ENCODE peak calls at places on chromosome 21, in ten cellular contexts. K is fibroblast of lung, F is lower lobe of right lung, O is kidney epithelial cell, L is uterus, M is AG09319, W is astrocyte of the spinal cord, C is IMR-90, G is esophagus squamous epithelium, D is fibroblast of pulmonary artery. B is an unnamed sample.

GRCh38 chr21:28884481-28884880 is 108.2 kb downstream of the LTN1 start:
- DNase-seq in K (peak; percentile 43), F (no peak), O (no peak), L (no peak), M (no peak), W (no peak), C (peak; percentile 8), G (no peak), D (peak; percentile 19), B (no peak)

GRCh38 chr21:44609193-44609592 is 2.7 kb upstream of the KRTAP10-8 start:
- DNase-seq in K (no peak), F (no peak), O (no peak), L (no peak), M (no peak), W (no peak), C (no peak), G (no peak), D (no peak), B (no peak)

GRCh38 chr21:23986214-23986613 is 1621.1 kb downstream of the MRPL39 start:
- DNase-seq in K (no peak), F (no peak), O (no peak), L (no peak), M (no peak), W (no peak), C (no peak), G (no peak), D (no peak), B (no peak)

GRCh38 chr21:42567861-42568260 is 54.2 kb downstream of the SLC37A1 start:
- DNase-seq in K (no peak), F (peak; percentile 62), O (no peak), L (no peak), M (no peak), W (no peak), C (no peak), G (no peak), D (no peak), B (no peak)

GRCh38 chr21:33552093-33552998 is 9.5 kb downstream of the SON start:
- DNase-seq in K (no peak), F (no peak), O (no peak), L (no peak), M (no peak), W (no peak), C (peak; percentile 22), G (no peak), D (no peak), B (no peak)

GRCh38 chr21:42941696-42942085 is 16.3 kb upstream of the ERVH48-1 start:
- DNase-seq in K (no peak), F (no peak), O (no peak), L (no peak), M (no peak), W (no peak), C (no peak), G (no peak), D (no peak), B (no peak)

GRCh38 chr21:30072496-30072895 is 94.1 kb downstream of the CLDN17 start:
- DNase-seq in K (no peak), F (no peak), O (peak; percentile 5), L (no peak), M (no peak), W (peak; percentile 1), C (no peak), G (no peak), D (peak; percentile 44), B (no peak)

GRCh38 chr21:15480160-15480559 is 249.6 kb upstream of the USP25 start:
- DNase-seq in K (no peak), F (no peak), O (no peak), L (no peak), M (no peak), W (no peak), C (no peak), G (no peak), D (no peak), B (no peak)

GRCh38 chr21:15638856-15639549 is 90.8 kb upstream of the USP25 start:
- DNase-seq in K (no peak), F (peak; percentile 81), O (peak; percentile 12), L (peak; percentile 50), M (no peak), W (no peak), C (no peak), G (no peak), D (peak; percentile 56), B (no peak)

GRCh38 chr21:44702973-44703730 is 6.2 kb downstream of the KRTAP10-12 start:
- DNase-seq in K (no peak), F (no peak), O (no peak), L (no peak), M (no peak), W (no peak), C (peak; percentile 6), G (no peak), D (no peak), B (no peak)

GRCh38 chr21:16007933-16008332 is 278.2 kb downstream of the USP25 start:
- DNase-seq in K (peak; percentile 13), F (no peak), O (no peak), L (no peak), M (no peak), W (no peak), C (peak; percentile 16), G (no peak), D (no peak), B (no peak)

GRCh38 chr21:14403681-14404318 is 20.9 kb upstream of the HSPA13 start:
- DNase-seq in K (peak; percentile 58), F (no peak), O (no peak), L (no peak), M (no peak), W (peak; percentile 41), C (peak; percentile 45), G (no peak), D (peak; percentile 64), B (no peak)

GRCh38 chr21:42572906-42573495 is 59.3 kb downstream of the SLC37A1 start:
- DNase-seq in K (no peak), F (peak; percentile 31), O (no peak), L (no peak), M (no peak), W (no peak), C (no peak), G (no peak), D (no peak), B (no peak)

GRCh38 chr21:39788383-39788782 is 43.4 kb downstream of the IGSF5 start:
- DNase-seq in K (peak; percentile 26), F (peak; percentile 82), O (peak; percentile 93), L (peak; percentile 40), M (no peak), W (peak; percentile 89), C (peak; percentile 12), G (no peak), D (peak; percentile 50), B (no peak)

GRCh38 chr21:25790122-25790951 is 55.6 kb downstream of the GABPA start:
- DNase-seq in K (peak; percentile 51), F (no peak), O (peak; percentile 2), L (no peak), M (peak; percentile 12), W (peak; percentile 44), C (peak; percentile 41), G (no peak), D (peak; percentile 55), B (no peak)

GRCh38 chr21:39542736-39543135 is 70.0 kb upstream of the B3GALT5 start:
- DNase-seq in K (no peak), F (no peak), O (no peak), L (no peak), M (no peak), W (no peak), C (no peak), G (no peak), D (no peak), B (no peak)

GRCh38 chr21:31780944-31781343 is 49.0 kb upstream of the SCAF4 start:
- DNase-seq in K (no peak), F (no peak), O (no peak), L (no peak), M (no peak), W (no peak), C (no peak), G (no peak), D (no peak), B (no peak)
- TF ChIP-seq CTCF in K (no peak), F (no peak), O (no peak), L (no peak), M (no peak), W (no peak), C (no peak), G (no peak), D (no peak), B (no peak)

GRCh38 chr21:17554619-17555472 is 42.0 kb downstream of the CXADR start:
- DNase-seq in K (peak; percentile 12), F (no peak), O (no peak), L (no peak), M (no peak), W (no peak), C (peak; percentile 10), G (no peak), D (peak; percentile 12), B (no peak)
- TF ChIP-seq CTCF in K (peak; percentile 14), F (peak; percentile 21), O (peak; percentile 31), L (peak; percentile 14), M (peak; percentile 49), W (peak; percentile 32), C (peak; percentile 35), G (no peak), D (peak; percentile 17), B (no peak)

GRCh38 chr21:37383784-37384311 is 17.3 kb downstream of the DYRK1A start:
- DNase-seq in K (no peak), F (no peak), O (no peak), L (no peak), M (no peak), W (no peak), C (no peak), G (no peak), D (no peak), B (no peak)
- TF ChIP-seq CTCF in K (no peak), F (no peak), O (no peak), L (no peak), M (no peak), W (no peak), C (no peak), G (no peak), D (no peak), B (no peak)

DNA sequence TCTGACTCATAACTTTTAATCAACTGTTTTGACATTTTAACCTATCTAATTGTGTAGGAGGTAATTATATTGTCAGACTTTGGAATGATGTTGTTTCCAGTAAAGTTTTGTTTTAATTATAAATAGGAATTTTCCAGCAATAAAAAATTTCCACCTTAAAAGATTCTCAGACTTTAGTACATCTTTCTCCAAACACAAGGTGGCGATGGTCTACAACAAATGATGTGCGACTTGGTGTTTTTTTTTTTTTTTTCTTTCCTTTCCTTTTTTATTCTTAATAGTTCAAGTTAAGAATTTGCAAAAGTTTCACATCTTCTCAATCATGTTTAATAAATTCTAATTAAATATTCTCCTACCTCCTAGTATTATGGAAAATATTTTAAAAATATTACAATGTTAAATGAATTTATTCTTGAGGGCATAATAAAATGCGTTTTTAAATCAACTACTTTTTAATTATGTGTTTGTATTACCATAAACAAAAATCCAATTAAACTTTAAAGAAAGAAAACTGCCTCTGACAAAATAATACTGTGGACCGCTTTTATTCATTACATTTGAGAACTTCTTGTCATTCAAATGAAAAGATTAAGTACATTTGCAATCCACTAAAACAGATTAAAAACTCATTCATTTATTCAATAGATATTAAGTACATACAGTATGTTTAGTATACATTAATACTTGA is 4.4 kb upstream of the ADAMTS1 start:
- DNase-seq in K (peak; percentile 85), F (no peak), O (no peak), L (no peak), M (no peak), W (peak; percentile 75), C (peak; percentile 80), G (no peak), D (peak; percentile 83), B (no peak)
- TF ChIP-seq CTCF in K (peak; percentile 49), F (peak; percentile 54), O (peak; percentile 50), L (peak; percentile 55), M (peak; percentile 51), W (peak; percentile 49), C (peak; percentile 79), G (no peak), D (peak; percentile 58), B (no peak)